ENCODE peak calls at places on chromosomes 5 and 9, in seven cellular contexts. M is K562, Z is dorsolateral prefrontal cortex, T is HepG2, C is gastrocnemius medialis, P is coronary artery, D is left ventricle myocardium inferior. A is an unnamed sample.

GRCh38 chr5:149317281-149318048 is 27.8 kb upstream of the GRPEL2 start:
- DNase-seq in M (peak), Z (no peak), T (peak), C (no peak), P (no peak), D (no peak), A (no peak)

GRCh38 chr5:140596364-140596763 is 31.7 kb downstream of the SLC35A4 start:
- DNase-seq in M (no peak), Z (no peak), T (no peak), C (peak), P (no peak), D (no peak), A (no peak)

GRCh38 chr5:67673180-67673579 is 476.6 kb upstream of the CD180 start:
- DNase-seq in M (no peak), Z (no peak), T (no peak), C (no peak), P (no peak), D (no peak), A (no peak)

GRCh38 chr5:1280177-1281037 is 14.5 kb downstream of the TERT start:
- DNase-seq in M (no peak), Z (no peak), T (no peak), C (no peak), P (no peak), D (peak), A (no peak)

GRCh38 chr9:15308511-15308910 is 1.5 kb upstream of the TTC39B start:
- DNase-seq in M (no peak), Z (no peak), T (no peak), C (no peak), P (no peak), D (no peak), A (no peak)

GRCh38 chr5:66415208-66415607 is 181.0 kb upstream of the MAST4 start:
- DNase-seq in M (no peak), Z (no peak), T (no peak), C (no peak), P (no peak), D (no peak), A (no peak)

GRCh38 chr5:149728303-149728702 is 1.8 kb upstream of the PPARGC1B start:
- DNase-seq in M (no peak), Z (no peak), T (no peak), C (no peak), P (no peak), D (no peak), A (no peak)

GRCh38 chr9:70478963-70479641 is 64.6 kb upstream of the KLF9 start:
- DNase-seq in M (no peak), Z (no peak), T (no peak), C (peak), P (no peak), D (no peak), A (peak)

DNA sequence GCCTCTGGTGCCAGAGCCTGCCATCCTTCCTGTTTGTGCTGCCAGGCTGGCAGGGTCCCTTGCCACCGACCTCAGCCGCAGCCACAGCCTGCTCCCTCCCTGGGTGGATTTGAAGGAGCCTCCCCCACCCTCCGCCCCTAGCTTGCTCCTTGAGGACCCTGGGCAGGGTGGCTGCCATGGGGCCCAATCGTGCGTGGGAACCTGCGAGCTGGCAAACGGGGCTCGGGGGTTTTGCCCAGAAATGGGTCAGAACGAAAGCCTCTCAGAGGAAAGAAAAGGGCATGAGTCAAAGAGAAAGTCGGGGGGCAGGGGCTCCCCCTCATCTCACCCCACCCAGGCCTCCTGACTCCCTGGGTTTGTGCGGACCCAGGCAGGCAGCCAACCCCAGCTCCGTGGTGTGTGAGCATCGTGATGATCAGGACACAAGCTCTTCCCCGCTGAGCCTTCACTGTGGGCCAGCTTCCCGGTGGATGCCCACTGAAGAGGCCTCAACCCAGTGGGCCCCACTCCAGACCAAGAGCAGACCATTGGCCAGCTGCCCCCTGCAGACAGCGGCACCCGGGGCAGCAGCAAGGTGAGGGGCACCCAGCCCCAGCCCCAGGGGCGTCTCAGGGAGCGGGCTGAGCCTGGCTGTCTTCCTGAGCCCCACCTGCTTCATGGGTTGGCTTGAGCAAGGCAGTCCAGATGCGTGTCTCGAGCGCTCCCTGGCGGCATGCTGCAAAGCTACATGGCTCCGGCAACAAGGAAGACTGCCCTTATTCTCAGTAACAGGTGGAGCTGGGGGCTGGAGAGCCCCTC is 3.0 kb upstream of the FUT7 start:
- DNase-seq in M (peak), Z (peak), T (peak), C (peak), P (no peak), D (peak), A (peak)
- H3K27ac ChIP-seq in M (no peak), Z (peak), T (no peak), C (no peak), P (peak), D (peak), A (no peak)

GRCh38 chr9:27168951-27169350 is 59.9 kb downstream of the TEK start:
- DNase-seq in M (no peak), Z (no peak), T (no peak), C (no peak), P (no peak), D (no peak), A (no peak)

GRCh38 chr9:27168496-27168895 is 59.5 kb downstream of the TEK start:
- DNase-seq in M (no peak), Z (no peak), T (no peak), C (no peak), P (no peak), D (no peak), A (no peak)

GRCh38 chr9:27162045-27162444 is 53.0 kb downstream of the TEK start:
- DNase-seq in M (no peak), Z (no peak), T (no peak), C (no peak), P (no peak), D (no peak), A (no peak)

GRCh38 chr9:27165067-27165466 is 56.0 kb downstream of the TEK start:
- DNase-seq in M (no peak), Z (no peak), T (no peak), C (no peak), P (no peak), D (no peak), A (no peak)

GRCh38 chr9:27165670-27166069 is 56.6 kb downstream of the TEK start:
- DNase-seq in M (no peak), Z (no peak), T (peak), C (no peak), P (no peak), D (no peak), A (no peak)
- TF ChIP-seq CTCF in M (no peak), Z (no peak), T (peak), C (no peak), P (no peak), D (no peak), A (no peak)

GRCh38 chr9:36021968-36022367 is 14.7 kb upstream of the RECK start:
- DNase-seq in M (no peak), Z (no peak), T (no peak), C (no peak), P (no peak), D (no peak), A (no peak)

GRCh38 chr9:36018129-36018528 is 18.6 kb upstream of the RECK start:
- DNase-seq in M (no peak), Z (no peak), T (no peak), C (no peak), P (no peak), D (no peak), A (no peak)

GRCh38 chr9:36011379-36011778 is 25.3 kb upstream of the RECK start:
- DNase-seq in M (no peak), Z (no peak), T (no peak), C (no peak), P (no peak), D (no peak), A (no peak)

GRCh38 chr9:36018755-36019720 is 17.7 kb upstream of the RECK start:
- DNase-seq in M (no peak), Z (no peak), T (no peak), C (no peak), P (no peak), D (no peak), A (no peak)

DNA sequence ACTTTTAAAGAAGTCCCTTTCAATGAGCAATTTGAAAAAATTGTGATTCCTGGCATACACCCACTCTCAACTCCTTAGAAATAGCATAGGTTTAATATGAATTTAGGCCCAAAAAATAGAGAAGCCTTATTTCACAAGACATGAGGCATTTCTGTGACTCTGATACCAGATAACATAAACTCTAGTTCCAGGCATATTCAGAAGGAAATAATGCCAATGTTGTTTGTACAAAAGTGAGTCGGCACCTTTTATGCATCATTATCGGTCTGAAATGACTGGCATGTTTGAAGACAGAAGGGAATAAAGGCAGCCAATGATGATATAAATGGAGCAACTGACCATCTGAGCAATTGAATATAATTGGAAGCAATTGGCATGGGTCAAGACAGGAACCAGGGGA is 19.4 kb upstream of the RECK start:
- DNase-seq in M (no peak), Z (no peak), T (no peak), C (no peak), P (no peak), D (no peak), A (no peak)
- H3K4me3 ChIP-seq in M (no peak), Z (no peak), T (no peak), C (no peak), P (no peak), D (no peak), A (no peak)

DNA sequence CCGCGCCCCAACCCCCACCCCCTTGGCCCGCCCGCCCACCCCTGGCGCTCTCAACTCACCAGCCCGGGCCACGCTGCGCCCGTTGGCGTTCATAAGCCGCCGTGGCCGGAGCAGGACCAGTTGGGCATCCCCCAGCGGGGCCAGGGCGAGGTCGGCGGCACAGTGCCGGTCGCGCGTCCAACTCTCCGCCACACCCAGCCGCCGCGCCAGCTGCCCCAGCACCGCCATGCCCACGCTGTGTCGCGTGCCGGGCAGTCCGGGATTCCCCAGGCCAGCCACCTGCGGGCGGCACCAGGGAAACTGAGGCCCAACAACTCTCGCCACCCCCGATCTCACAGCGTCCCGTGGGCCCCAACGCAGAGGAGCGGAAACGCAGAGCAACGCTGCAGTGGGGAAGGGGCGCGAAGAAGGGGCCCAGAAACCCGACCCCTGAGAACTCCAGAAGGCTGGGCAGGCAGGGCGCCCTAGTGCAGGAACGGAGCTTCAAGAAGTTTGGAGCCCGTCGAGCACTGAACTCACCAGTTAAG is 484 bp downstream of the PTRH1 start:
- DNase-seq in M (peak), Z (no peak), T (no peak), C (no peak), P (no peak), D (peak), A (no peak)
- H3K27ac ChIP-seq in M (peak), Z (peak), T (no peak), C (peak), P (peak), D (peak), A (peak)

GRCh38 chr5:151684690-151685361 is 1.9 kb downstream of the SPARC start:
- DNase-seq in M (peak), Z (no peak), T (no peak), C (peak), P (peak), D (no peak), A (peak)
- TF ChIP-seq CTCF in M (peak), Z (peak), T (no peak), C (peak), P (no peak), D (peak), A (no peak)

GRCh38 chr9:98149422-98149821 is 30.4 kb upstream of the TRIM14 start:
- DNase-seq in M (no peak), Z (no peak), T (no peak), C (no peak), P (no peak), D (no peak), A (no peak)

GRCh38 chr9:98148486-98148885 is 29.5 kb upstream of the TRIM14 start:
- DNase-seq in M (no peak), Z (no peak), T (no peak), C (no peak), P (no peak), D (no peak), A (no peak)

GRCh38 chr9:98146101-98146991 is 27.3 kb upstream of the TRIM14 start:
- DNase-seq in M (no peak), Z (no peak), T (peak), C (no peak), P (no peak), D (peak), A (peak)

GRCh38 chr9:98150164-98150563 is 31.1 kb upstream of the TRIM14 start:
- DNase-seq in M (no peak), Z (no peak), T (peak), C (no peak), P (no peak), D (no peak), A (peak)

DNA sequence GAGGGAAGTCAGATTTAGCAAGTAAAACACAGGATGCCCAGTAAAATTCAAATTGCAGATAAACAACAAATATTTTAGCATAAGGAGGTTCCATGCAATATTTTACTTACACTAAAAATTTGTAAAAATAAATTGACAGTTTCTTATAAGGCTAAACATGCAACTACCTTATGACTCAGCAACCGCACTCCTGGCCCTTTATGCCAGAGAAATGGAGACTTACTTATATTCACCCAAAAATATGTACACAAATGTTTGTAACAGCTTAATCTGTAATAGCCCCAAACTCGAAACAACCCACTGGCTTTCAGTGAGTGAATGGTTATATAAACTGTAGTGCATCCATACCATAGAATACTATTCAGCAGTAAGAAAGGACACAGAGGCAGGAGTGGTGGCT is 28.6 kb upstream of the TRIM14 start:
- DNase-seq in M (no peak), Z (no peak), T (no peak), C (no peak), P (no peak), D (no peak), A (no peak)
- H3K4me3 ChIP-seq in M (no peak), Z (no peak), T (no peak), C (no peak), P (no peak), D (no peak), A (no peak)